ENCODE peak calls at places on chromosomes 12 and 14, in six cellular contexts. One of them, this sample, is unnamed.
A peak's percentile ranks its signal among the peaks of the same experiment; 100 is the strongest.

GRCh38 chr14:33282181-33282580 is 343.5 kb downstream of the NPAS3 start:
- DNase-seq in GM12878: no peak
- DNase-seq in NCI-H510A treated with DMSO at 0.1 percent for 48 hours: no peak
- DNase-seq in GM12865: no peak
- DNase-seq in pancreas: no peak
- DNase-seq in hippocampal formation: no peak
- DNase-seq in this sample: no peak

GRCh38 chr12:89709994-89710872 is 1.6 kb upstream of the ATP2B1 start:
- DNase-seq in GM12878: no peak
- DNase-seq in NCI-H510A treated with DMSO at 0.1 percent for 48 hours: peak; percentile 56
- DNase-seq in GM12865: peak; percentile 57
- DNase-seq in pancreas: no peak
- DNase-seq in hippocampal formation: peak; percentile 59
- DNase-seq in this sample: no peak

GRCh38 chr12:26701604-26702215 is 131.3 kb downstream of the ITPR2 start:
- DNase-seq in GM12878: no peak
- DNase-seq in NCI-H510A treated with DMSO at 0.1 percent for 48 hours: peak; percentile 64
- DNase-seq in GM12865: peak; percentile 39
- DNase-seq in pancreas: no peak
- DNase-seq in hippocampal formation: peak; percentile 78
- DNase-seq in this sample: peak; percentile 14

GRCh38 chr12:130441771-130442760 is 104.4 kb downstream of the PIWIL1 start:
- DNase-seq in GM12878: no peak
- DNase-seq in NCI-H510A treated with DMSO at 0.1 percent for 48 hours: no peak
- DNase-seq in GM12865: no peak
- DNase-seq in pancreas: peak; percentile 26
- DNase-seq in hippocampal formation: no peak
- DNase-seq in this sample: no peak

GRCh38 chr12:56947633-56948535 is 9.5 kb downstream of the RDH16 start:
- DNase-seq in GM12878: no peak
- DNase-seq in NCI-H510A treated with DMSO at 0.1 percent for 48 hours: no peak
- DNase-seq in GM12865: peak; percentile 32
- DNase-seq in pancreas: no peak
- DNase-seq in hippocampal formation: no peak
- DNase-seq in this sample: no peak

GRCh38 chr12:116920939-116921338 is 10.2 kb downstream of the FBXW8 start:
- DNase-seq in GM12878: no peak
- DNase-seq in NCI-H510A treated with DMSO at 0.1 percent for 48 hours: no peak
- DNase-seq in GM12865: no peak
- DNase-seq in pancreas: no peak
- DNase-seq in hippocampal formation: no peak
- DNase-seq in this sample: no peak

GRCh38 chr14:51430079-51430478 is 190.0 kb downstream of the TMX1 start:
- DNase-seq in GM12878: no peak
- DNase-seq in NCI-H510A treated with DMSO at 0.1 percent for 48 hours: no peak
- DNase-seq in GM12865: no peak
- DNase-seq in pancreas: no peak
- DNase-seq in hippocampal formation: no peak
- DNase-seq in this sample: no peak

GRCh38 chr12:120012067-120012621 is 23.1 kb downstream of the BICDL1 start:
- DNase-seq in GM12878: peak; percentile 93
- DNase-seq in NCI-H510A treated with DMSO at 0.1 percent for 48 hours: no peak
- DNase-seq in GM12865: peak; percentile 91
- DNase-seq in pancreas: no peak
- DNase-seq in hippocampal formation: no peak
- DNase-seq in this sample: no peak

GRCh38 chr14:49634547-49635334 is at the start of gene DNAAF2:
- DNase-seq in GM12878: no peak
- DNase-seq in NCI-H510A treated with DMSO at 0.1 percent for 48 hours: peak; percentile 68
- DNase-seq in GM12865: peak; percentile 69
- DNase-seq in pancreas: peak; percentile 82
- DNase-seq in hippocampal formation: no peak
- DNase-seq in this sample: peak; percentile 88

GRCh38 chr14:36646664-36647416 is 14.8 kb upstream of the PAX9 start:
- DNase-seq in GM12878: no peak
- DNase-seq in NCI-H510A treated with DMSO at 0.1 percent for 48 hours: no peak
- DNase-seq in GM12865: no peak
- DNase-seq in pancreas: peak; percentile 80
- DNase-seq in hippocampal formation: no peak
- DNase-seq in this sample: peak; percentile 25

GRCh38 chr12:51910691-51911090 is 3.4 kb downstream of the ACVRL1 start:
- DNase-seq in GM12878: no peak
- DNase-seq in NCI-H510A treated with DMSO at 0.1 percent for 48 hours: no peak
- DNase-seq in GM12865: no peak
- DNase-seq in pancreas: peak; percentile 38
- DNase-seq in hippocampal formation: no peak
- DNase-seq in this sample: no peak

GRCh38 chr14:68779761-68780323 is 13.0 kb downstream of the ZFP36L1 start:
- DNase-seq in GM12878: no peak
- DNase-seq in NCI-H510A treated with DMSO at 0.1 percent for 48 hours: no peak
- DNase-seq in GM12865: no peak
- DNase-seq in pancreas: no peak
- DNase-seq in hippocampal formation: no peak
- DNase-seq in this sample: no peak

GRCh38 chr12:3193131-3193530 is 116.0 kb downstream of the TSPAN9 start:
- DNase-seq in GM12878: no peak
- DNase-seq in NCI-H510A treated with DMSO at 0.1 percent for 48 hours: no peak
- DNase-seq in GM12865: no peak
- DNase-seq in pancreas: no peak
- DNase-seq in hippocampal formation: no peak
- DNase-seq in this sample: no peak

GRCh38 chr12:8078400-8078799 is 3.7 kb upstream of the NECAP1 start:
- DNase-seq in GM12878: no peak
- DNase-seq in NCI-H510A treated with DMSO at 0.1 percent for 48 hours: no peak
- DNase-seq in GM12865: peak; percentile 44
- DNase-seq in pancreas: no peak
- DNase-seq in hippocampal formation: peak; percentile 15
- DNase-seq in this sample: no peak

GRCh38 chr12:53660064-53660463 is 15.8 kb downstream of the ATP5MC2 start:
- DNase-seq in GM12878: no peak
- DNase-seq in NCI-H510A treated with DMSO at 0.1 percent for 48 hours: no peak
- DNase-seq in GM12865: no peak
- DNase-seq in pancreas: no peak
- DNase-seq in hippocampal formation: no peak
- DNase-seq in this sample: no peak

GRCh38 chr14:23413681-23414080 is 5.6 kb upstream of the MYH6 start:
- DNase-seq in GM12878: no peak
- DNase-seq in NCI-H510A treated with DMSO at 0.1 percent for 48 hours: no peak
- DNase-seq in GM12865: no peak
- DNase-seq in pancreas: no peak
- DNase-seq in hippocampal formation: no peak
- DNase-seq in this sample: no peak

GRCh38 chr12:131264625-131265024 is 310.9 kb downstream of the ADGRD1 start:
- DNase-seq in GM12878: no peak
- DNase-seq in NCI-H510A treated with DMSO at 0.1 percent for 48 hours: no peak
- DNase-seq in GM12865: no peak
- DNase-seq in pancreas: no peak
- DNase-seq in hippocampal formation: no peak
- DNase-seq in this sample: no peak

GRCh38 chr12:69994593-69995222 is 169.7 kb downstream of the MYRFL start:
- DNase-seq in GM12878: no peak
- DNase-seq in NCI-H510A treated with DMSO at 0.1 percent for 48 hours: no peak
- DNase-seq in GM12865: no peak
- DNase-seq in pancreas: no peak
- DNase-seq in hippocampal formation: no peak
- DNase-seq in this sample: no peak

GRCh38 chr12:22678175-22678574 is 53.2 kb downstream of the ETNK1 start:
- DNase-seq in GM12878: no peak
- DNase-seq in NCI-H510A treated with DMSO at 0.1 percent for 48 hours: no peak
- DNase-seq in GM12865: no peak
- DNase-seq in pancreas: no peak
- DNase-seq in hippocampal formation: no peak
- DNase-seq in this sample: no peak

GRCh38 chr14:23294346-23294733 is 8.3 kb downstream of the PPP1R3E start:
- DNase-seq in GM12878: no peak
- DNase-seq in NCI-H510A treated with DMSO at 0.1 percent for 48 hours: no peak
- DNase-seq in GM12865: no peak
- DNase-seq in pancreas: no peak
- DNase-seq in hippocampal formation: no peak
- DNase-seq in this sample: no peak

GRCh38 chr14:105974902-105975301 is 448.5 kb downstream of the TMEM121 start:
- DNase-seq in GM12878: no peak
- DNase-seq in NCI-H510A treated with DMSO at 0.1 percent for 48 hours: no peak
- DNase-seq in GM12865: peak; percentile 71
- DNase-seq in pancreas: no peak
- DNase-seq in hippocampal formation: no peak
- DNase-seq in this sample: no peak

GRCh38 chr12:54300267-54300731 is 516 bp downstream of the NFE2 start:
- DNase-seq in GM12878: no peak
- DNase-seq in NCI-H510A treated with DMSO at 0.1 percent for 48 hours: no peak
- DNase-seq in GM12865: no peak
- DNase-seq in pancreas: no peak
- DNase-seq in hippocampal formation: no peak
- DNase-seq in this sample: no peak

GRCh38 chr14:50862171-50862570 is 9.7 kb upstream of the ABHD12B start:
- DNase-seq in GM12878: no peak
- DNase-seq in NCI-H510A treated with DMSO at 0.1 percent for 48 hours: no peak
- DNase-seq in GM12865: no peak
- DNase-seq in pancreas: no peak
- DNase-seq in hippocampal formation: no peak
- DNase-seq in this sample: no peak

GRCh38 chr14:77543637-77544334 is 45.2 kb upstream of the ISM2 start:
- DNase-seq in GM12878: no peak
- DNase-seq in NCI-H510A treated with DMSO at 0.1 percent for 48 hours: no peak
- DNase-seq in GM12865: no peak
- DNase-seq in pancreas: no peak
- DNase-seq in hippocampal formation: no peak
- DNase-seq in this sample: no peak

GRCh38 chr12:24078318-24078765 is 128.9 kb upstream of the SOX5 start:
- DNase-seq in GM12878: no peak
- DNase-seq in NCI-H510A treated with DMSO at 0.1 percent for 48 hours: no peak
- DNase-seq in GM12865: no peak
- DNase-seq in pancreas: no peak
- DNase-seq in hippocampal formation: no peak
- DNase-seq in this sample: no peak

GRCh38 chr12:122080149-122081107 is 1.9 kb downstream of the MLXIP start:
- DNase-seq in GM12878: no peak
- DNase-seq in NCI-H510A treated with DMSO at 0.1 percent for 48 hours: peak; percentile 62
- DNase-seq in GM12865: no peak
- DNase-seq in pancreas: peak; percentile 68
- DNase-seq in hippocampal formation: no peak
- DNase-seq in this sample: peak; percentile 70

GRCh38 chr12:115251727-115252126 is 567.8 kb upstream of the TBX3 start:
- DNase-seq in GM12878: no peak
- DNase-seq in NCI-H510A treated with DMSO at 0.1 percent for 48 hours: no peak
- DNase-seq in GM12865: no peak
- DNase-seq in pancreas: no peak
- DNase-seq in hippocampal formation: no peak
- DNase-seq in this sample: no peak

GRCh38 chr14:54776361-54777001 is 126.1 kb downstream of the GCH1 start:
- DNase-seq in GM12878: peak; percentile 24
- DNase-seq in NCI-H510A treated with DMSO at 0.1 percent for 48 hours: no peak
- DNase-seq in GM12865: peak; percentile 50
- DNase-seq in pancreas: no peak
- DNase-seq in hippocampal formation: no peak
- DNase-seq in this sample: no peak

GRCh38 chr12:112025808-112026375 is 12.7 kb downstream of the ERP29 start:
- DNase-seq in GM12878: no peak
- DNase-seq in NCI-H510A treated with DMSO at 0.1 percent for 48 hours: no peak
- DNase-seq in GM12865: peak; percentile 32
- DNase-seq in pancreas: no peak
- DNase-seq in hippocampal formation: no peak
- DNase-seq in this sample: no peak

GRCh38 chr12:72612171-72612570 is 340.0 kb downstream of the TRHDE start:
- DNase-seq in GM12878: no peak
- DNase-seq in NCI-H510A treated with DMSO at 0.1 percent for 48 hours: peak; percentile 24
- DNase-seq in GM12865: no peak
- DNase-seq in pancreas: no peak
- DNase-seq in hippocampal formation: no peak
- DNase-seq in this sample: no peak

GRCh38 chr12:5434647-5434968 is 2.7 kb downstream of the NTF3 start:
- DNase-seq in GM12878: no peak
- DNase-seq in NCI-H510A treated with DMSO at 0.1 percent for 48 hours: no peak
- DNase-seq in GM12865: no peak
- DNase-seq in pancreas: no peak
- DNase-seq in hippocampal formation: no peak
- DNase-seq in this sample: no peak

GRCh38 chr12:67394600-67394999 is 125.4 kb downstream of the CAND1 start:
- DNase-seq in GM12878: no peak
- DNase-seq in NCI-H510A treated with DMSO at 0.1 percent for 48 hours: no peak
- DNase-seq in GM12865: no peak
- DNase-seq in pancreas: peak; percentile 70
- DNase-seq in hippocampal formation: no peak
- DNase-seq in this sample: no peak

GRCh38 chr14:93894992-93895391 is 32.2 kb upstream of the FAM181A start:
- DNase-seq in GM12878: no peak
- DNase-seq in NCI-H510A treated with DMSO at 0.1 percent for 48 hours: no peak
- DNase-seq in GM12865: no peak
- DNase-seq in pancreas: peak; percentile 21
- DNase-seq in hippocampal formation: no peak
- DNase-seq in this sample: no peak

This sample was measured in NCI-H2029.